ENCODE peak calls at places on chromosomes 6 and 20, in ten cellular contexts. G is ascending aorta, W is osteoblast, F is BE2C, A is foreskin fibroblast, M is skeletal muscle cell, H is IMR-90, K is tibial artery, I is trophoblast cell, P is Caco-2. X is an unnamed sample.

GRCh38 chr20:52812231-52812847 is 159.8 kb upstream of the TSHZ2 start:
- DNase-seq in F (peak), K (no peak), P (no peak), W (peak), A (no peak), H (no peak), G (no peak), I (no peak), M (no peak), X (no peak)

GRCh38 chr6:134217516-134218140 is 100.3 kb downstream of the SGK1 start:
- DNase-seq in I (no peak), P (no peak), A (peak), K (no peak), G (no peak), W (no peak), M (no peak), F (no peak), H (no peak), X (no peak)

GRCh38 chr20:62025832-62026563 is 39.7 kb downstream of the TAF4 start:
- DNase-seq in M (peak), F (no peak), P (no peak), G (no peak), H (peak), I (no peak), A (peak), W (peak), K (no peak), X (peak)

GRCh38 chr6:1604347-1604990 is 5.2 kb upstream of the FOXC1 start:
- DNase-seq in H (peak), G (peak), W (peak), I (peak), F (peak), M (no peak), P (peak), K (peak), A (peak), X (peak)

GRCh38 chr6:25485820-25486559 is 166.0 kb upstream of the SCGN start:
- DNase-seq in I (no peak), M (no peak), P (no peak), K (no peak), G (no peak), A (peak), W (no peak), H (no peak), F (peak), X (peak)

GRCh38 chr20:24382330-24382729 is 87.1 kb upstream of the SYNDIG1 start:
- DNase-seq in G (peak), W (no peak), A (no peak), F (peak), M (no peak), P (no peak), H (no peak), K (no peak), I (no peak), X (no peak)

GRCh38 chr20:51043811-51044210 is 20.9 kb upstream of the KCNG1 start:
- DNase-seq in A (peak), H (peak), F (no peak), P (no peak), K (no peak), I (no peak), W (no peak), G (no peak), M (no peak), X (no peak)

GRCh38 chr6:169702640-169703246 is 817 bp downstream of the C6orf120 start:
- DNase-seq in I (no peak), F (peak), M (no peak), G (peak), H (peak), P (peak), W (peak), K (no peak), A (peak), X (peak)

GRCh38 chr20:37901667-37902503 is 1.0 kb upstream of the VSTM2L start:
- DNase-seq in K (no peak), G (no peak), H (peak), F (peak), P (peak), A (peak), I (peak), M (no peak), W (peak), X (peak)

GRCh38 chr20:32986331-32986966 is 17.8 kb downstream of the SUN5 start:
- DNase-seq in W (no peak), K (no peak), M (no peak), I (no peak), H (no peak), G (no peak), P (no peak), A (no peak), F (no peak), X (no peak)

GRCh38 chr6:2791124-2792050 is 26.2 kb downstream of the WRNIP1 start:
- DNase-seq in F (peak), A (peak), P (peak), M (no peak), I (peak), W (peak), G (peak), K (peak), H (peak), X (peak)

GRCh38 chr6:144216668-144217218 is 66.4 kb downstream of the STX11 start:
- DNase-seq in H (no peak), F (no peak), P (no peak), M (no peak), K (no peak), A (no peak), G (no peak), I (no peak), W (peak), X (no peak)

GRCh38 chr20:34369265-34369664 is 6.2 kb downstream of the ITCH start:
- DNase-seq in M (no peak), A (no peak), H (no peak), I (no peak), P (peak), F (no peak), K (no peak), W (no peak), G (no peak), X (no peak)

GRCh38 chr6:31718294-31718693 is 3.1 kb downstream of the LY6G6D start:
- DNase-seq in P (peak), M (no peak), A (no peak), G (no peak), W (no peak), I (peak), K (no peak), F (no peak), H (no peak), X (no peak)

GRCh38 chr6:15504581-15505350 is 158.1 kb downstream of the DTNBP1 start:
- DNase-seq in P (no peak), M (peak), W (peak), G (no peak), K (peak), H (peak), I (no peak), F (peak), A (peak), X (peak)

GRCh38 chr6:72553531-72554202 is 68.2 kb upstream of the KCNQ5 start:
- DNase-seq in W (peak), A (peak), K (no peak), M (peak), G (no peak), F (no peak), P (no peak), I (peak), H (peak), X (no peak)

GRCh38 chr6:54896302-54896701 is 49.7 kb downstream of the FAM83B start:
- DNase-seq in H (no peak), P (no peak), I (no peak), F (no peak), G (no peak), W (no peak), M (no peak), K (no peak), A (no peak), X (no peak)

GRCh38 chr6:138719744-138720143 is 53.8 kb upstream of the CCDC28A start:
- DNase-seq in P (no peak), F (no peak), H (no peak), I (no peak), M (no peak), K (no peak), A (no peak), G (no peak), W (no peak), X (no peak)

GRCh38 chr6:170097505-170098427 is 193.1 kb downstream of the DLL1 start:
- DNase-seq in W (peak), H (no peak), P (peak), I (no peak), K (peak), G (peak), F (no peak), M (no peak), A (no peak), X (no peak)

GRCh38 chr6:135627092-135627715 is 129.7 kb upstream of the AHI1 start:
- DNase-seq in G (no peak), W (no peak), I (no peak), A (no peak), F (no peak), K (no peak), P (no peak), M (no peak), H (no peak), X (no peak)

GRCh38 chr20:18197382-18198070 is 59.9 kb downstream of the KAT14 start:
- DNase-seq in W (no peak), M (no peak), A (no peak), G (no peak), H (no peak), F (no peak), P (no peak), K (no peak), I (peak), X (no peak)

GRCh38 chr6:41271901-41272395 is 14.5 kb downstream of the TREM1 start:
- DNase-seq in G (peak), K (peak), M (no peak), I (no peak), P (no peak), H (no peak), W (no peak), F (no peak), A (no peak), X (no peak)

GRCh38 chr20:25259788-25260254 is 11.9 kb downstream of the PYGB start:
- DNase-seq in M (no peak), P (no peak), A (no peak), F (no peak), I (no peak), H (no peak), G (peak), W (peak), K (no peak), X (peak)

GRCh38 chr20:13756551-13756950 is 28.2 kb downstream of the ESF1 start:
- DNase-seq in I (no peak), F (no peak), H (no peak), G (no peak), P (no peak), W (no peak), M (no peak), A (no peak), K (no peak), X (no peak)

GRCh38 chr6:37262446-37263026 is 4.6 kb upstream of the TMEM217 start:
- DNase-seq in F (no peak), I (no peak), K (no peak), H (no peak), A (no peak), M (no peak), G (no peak), W (no peak), P (no peak), X (no peak)

GRCh38 chr6:170111816-170112582 is 178.9 kb downstream of the DLL1 start:
- DNase-seq in I (no peak), P (peak), A (no peak), G (peak), W (peak), K (peak), H (no peak), M (no peak), F (no peak), X (no peak)

GRCh38 chr6:161414180-161414579 is 140.3 kb upstream of the AGPAT4 start:
- DNase-seq in M (no peak), I (no peak), P (no peak), F (peak), G (no peak), H (no peak), K (no peak), A (peak), W (no peak), X (no peak)

GRCh38 chr6:145643760-145644159 is 91.6 kb downstream of the EPM2A start:
- DNase-seq in A (no peak), G (no peak), H (peak), W (no peak), P (no peak), F (no peak), I (no peak), M (peak), K (no peak), X (no peak)

GRCh38 chr6:130513770-130514169 is 148.0 kb downstream of the TMEM200A start:
- DNase-seq in F (no peak), W (peak), G (no peak), M (peak), P (no peak), K (no peak), H (peak), A (peak), I (no peak), X (no peak)

GRCh38 chr6:54335871-54336270 is 27.6 kb downstream of the TINAG start:
- DNase-seq in F (no peak), M (peak), H (peak), G (no peak), K (no peak), A (peak), W (peak), I (peak), P (no peak), X (peak)

GRCh38 chr20:35306931-35307517 is 14.8 kb upstream of the FAM83C start:
- DNase-seq in P (peak), G (peak), F (peak), W (peak), I (peak), H (peak), K (no peak), A (peak), M (peak), X (peak)

GRCh38 chr6:101722481-101722880 is 329.0 kb downstream of the GRIK2 start:
- DNase-seq in H (no peak), P (no peak), W (no peak), I (no peak), K (no peak), A (peak), G (no peak), M (no peak), F (no peak), X (no peak)

DNA sequence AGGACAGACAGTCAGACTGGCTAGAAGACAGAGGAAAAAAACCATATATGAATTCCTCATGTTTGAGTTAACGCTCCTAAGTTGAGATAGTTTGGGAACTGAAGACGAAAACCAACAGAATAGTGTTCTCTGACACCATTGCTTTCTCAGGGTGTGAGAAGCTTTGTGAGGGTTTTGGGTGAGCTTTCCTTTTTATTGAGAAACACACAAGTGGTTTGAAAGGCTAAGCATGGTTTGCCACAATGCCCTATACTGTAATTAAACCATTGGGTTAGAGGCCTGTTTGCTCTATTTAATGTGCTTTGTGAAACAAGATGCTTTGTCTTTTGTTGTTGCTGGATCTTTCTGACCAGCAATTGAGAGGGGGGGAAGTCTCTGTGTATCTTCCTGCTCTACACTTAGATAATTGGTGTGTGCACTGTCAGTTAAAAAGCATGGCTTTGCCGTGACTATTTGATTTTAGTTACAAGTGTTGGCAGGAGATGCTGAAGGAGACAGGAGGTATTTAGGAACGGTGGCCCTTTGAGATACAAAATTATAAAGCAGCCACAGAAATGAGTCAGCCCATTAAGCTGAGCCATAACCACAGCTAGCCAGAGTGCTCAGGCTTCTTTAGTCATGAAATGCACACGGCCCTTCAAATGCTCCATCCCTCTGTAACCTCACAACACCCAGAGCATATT is 273.0 kb upstream of the PREP start:
- DNase-seq in H (peak), A (peak), K (no peak), F (no peak), M (peak), P (no peak), W (peak), I (no peak), G (no peak), X (peak)
- H3K4me3 ChIP-seq in H (no peak), A (no peak), K (no peak), F (no peak), M (no peak), P (no peak), W (no peak), I (no peak), G (no peak), X (no peak)

DNA sequence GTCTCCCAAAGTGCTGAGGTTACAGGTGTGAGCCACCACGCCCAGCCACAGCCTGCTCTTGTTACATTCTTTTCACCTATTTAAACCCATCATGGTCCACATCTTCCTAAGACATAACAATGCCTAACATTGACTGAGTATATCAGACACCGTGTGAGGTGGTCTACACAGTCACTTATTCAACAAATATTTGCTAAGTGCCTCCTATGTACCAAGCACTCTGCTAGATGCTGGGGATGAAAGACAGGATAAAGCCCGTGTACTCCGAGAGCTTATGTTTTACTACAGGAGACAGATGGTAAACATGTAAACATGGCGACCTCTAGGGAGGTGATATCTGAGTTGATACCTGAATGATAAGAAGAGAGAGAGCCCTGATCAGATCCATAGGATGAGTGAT is 12.7 kb downstream of the BCL2L1 start:
- DNase-seq in P (no peak), W (no peak), M (no peak), F (no peak), K (no peak), H (no peak), A (no peak), I (no peak), G (no peak), X (no peak)
- H3K4me3 ChIP-seq in P (no peak), W (no peak), M (no peak), F (no peak), K (no peak), H (no peak), A (no peak), I (no peak), G (no peak), X (no peak)

GRCh38 chr20:31515072-31515774 is 981 bp downstream of the HM13 start:
- DNase-seq in H (no peak), F (no peak), W (no peak), G (no peak), M (no peak), I (no peak), K (no peak), P (no peak), A (no peak), X (no peak)

GRCh38 chr20:31516166-31516565 is 1.9 kb downstream of the HM13 start:
- DNase-seq in M (no peak), G (no peak), A (no peak), P (no peak), F (no peak), H (no peak), W (no peak), K (no peak), I (no peak), X (no peak)

GRCh38 chr20:31515775-31516107 is 1.5 kb downstream of the HM13 start:
- DNase-seq in P (no peak), F (no peak), K (no peak), M (no peak), A (no peak), I (no peak), W (peak), G (no peak), H (no peak), X (no peak)

GRCh38 chr20:31517373-31517772 is 3.1 kb downstream of the HM13 start:
- DNase-seq in M (no peak), F (peak), K (peak), G (no peak), P (peak), H (peak), I (peak), W (peak), A (peak), X (peak)

GRCh38 chr20:31516651-31517050 is 2.4 kb downstream of the HM13 start:
- DNase-seq in A (no peak), I (no peak), P (no peak), G (no peak), K (no peak), F (no peak), W (no peak), M (no peak), H (no peak), X (no peak)
- H3K4me3 ChIP-seq in A (peak), I (no peak), P (no peak), G (peak), K (no peak), F (no peak), W (peak), M (no peak), H (no peak), X (no peak)

GRCh38 chr6:30573113-30573512 is 1.9 kb downstream of the ABCF1 start:
- DNase-seq in K (no peak), I (no peak), G (no peak), H (no peak), M (no peak), W (peak), P (no peak), A (no peak), F (no peak), X (peak)
- H3K4me3 ChIP-seq in K (no peak), I (no peak), G (no peak), H (no peak), M (no peak), W (no peak), P (no peak), A (no peak), F (no peak), X (no peak)

DNA sequence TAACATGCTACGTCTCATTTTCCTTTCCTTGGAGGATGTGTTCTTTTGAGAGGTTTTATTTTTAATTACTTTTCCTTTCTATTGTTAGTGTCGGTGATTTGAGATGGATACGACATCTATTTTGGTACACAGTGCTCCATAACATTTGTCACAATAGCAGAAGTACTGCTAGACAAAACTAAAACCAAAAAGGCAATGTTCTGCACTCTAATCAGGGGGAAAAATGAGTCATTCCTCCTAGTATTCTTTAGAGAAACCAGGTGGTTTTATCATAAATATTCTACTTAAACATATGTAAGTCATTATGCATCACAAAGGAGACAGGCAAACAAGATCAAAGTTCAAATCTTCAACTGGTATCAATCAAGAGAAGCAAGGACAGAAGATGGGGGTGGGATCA is 356.0 kb upstream of the HSF2 start:
- DNase-seq in F (no peak), M (no peak), H (peak), W (no peak), K (no peak), A (peak), P (no peak), I (no peak), G (no peak), X (no peak)
- H3K4me3 ChIP-seq in F (no peak), M (no peak), H (no peak), W (no peak), K (no peak), A (no peak), P (no peak), I (no peak), G (no peak), X (no peak)

GRCh38 chr20:6055981-6056569 is 2.2 kb upstream of the LRRN4 start:
- DNase-seq in G (no peak), K (no peak), I (no peak), H (no peak), W (no peak), M (no peak), P (no peak), F (no peak), A (no peak), X (no peak)

GRCh38 chr20:6053064-6053775 is 640 bp downstream of the LRRN4 start:
- DNase-seq in K (no peak), F (no peak), P (no peak), H (no peak), G (no peak), M (no peak), W (peak), A (no peak), I (no peak), X (no peak)

GRCh38 chr20:6053776-6054688 is at the start of gene LRRN4:
- DNase-seq in P (peak), W (peak), H (peak), K (no peak), A (peak), I (no peak), F (no peak), M (no peak), G (no peak), X (peak)

GRCh38 chr20:6057139-6057538 is 3.3 kb upstream of the LRRN4 start:
- DNase-seq in M (no peak), W (no peak), I (no peak), K (no peak), F (no peak), A (no peak), P (no peak), G (no peak), H (no peak), X (no peak)

GRCh38 chr20:6055161-6055783 is 1.4 kb upstream of the LRRN4 start:
- DNase-seq in W (no peak), M (no peak), G (no peak), A (no peak), H (no peak), F (peak), I (no peak), P (peak), K (no peak), X (no peak)
- H3K4me3 ChIP-seq in W (no peak), M (no peak), G (no peak), A (no peak), H (no peak), F (peak), I (no peak), P (no peak), K (no peak), X (no peak)

X was measured in hepatocyte.